ENCODE peak calls at places on chromosomes 12 and 14, in six cellular contexts. J, X, Z, O, B and W are unnamed samples.

GRCh38 chr12:124518051-124518932 is 49.1 kb downstream of the NCOR2 start:
- DNase-seq in J (peak; percentile 99), X (no peak), Z (no peak), O (peak; percentile 75), B (no peak), W (peak; percentile 100)

GRCh38 chr14:21030531-21030930 is 514 bp downstream of the TPPP2 start:
- DNase-seq in J (no peak), X (no peak), Z (no peak), O (no peak), B (no peak), W (no peak)

GRCh38 chr12:9811651-9812050 is 15.6 kb upstream of the KLRF1 start:
- DNase-seq in J (no peak), X (no peak), Z (no peak), O (no peak), B (no peak), W (no peak)

GRCh38 chr12:46177842-46178608 is 90.8 kb downstream of the SLC38A1 start:
- DNase-seq in J (no peak), X (no peak), Z (no peak), O (no peak), B (no peak), W (no peak)

GRCh38 chr14:27184371-27184901 is 586.6 kb upstream of the NOVA1 start:
- DNase-seq in J (no peak), X (no peak), Z (no peak), O (no peak), B (no peak), W (peak; percentile 6)

GRCh38 chr12:60101715-60102114 is 505.9 kb downstream of the SLC16A7 start:
- DNase-seq in J (peak; percentile 52), X (no peak), Z (no peak), O (no peak), B (no peak), W (peak; percentile 11)

GRCh38 chr12:113777751-113778150 is 188.4 kb downstream of the RBM19 start:
- DNase-seq in J (no peak), X (peak; percentile 36), Z (no peak), O (no peak), B (no peak), W (no peak)

GRCh38 chr12:45789025-45789424 is 59.5 kb downstream of the ARID2 start:
- DNase-seq in J (peak; percentile 11), X (no peak), Z (no peak), O (no peak), B (no peak), W (peak; percentile 76)

GRCh38 chr12:10392394-10392930 is 2.6 kb upstream of the KLRK1 start:
- DNase-seq in J (peak; percentile 67), X (no peak), Z (no peak), O (no peak), B (no peak), W (peak; percentile 87)

GRCh38 chr14:22978873-22979671 is 3.3 kb downstream of the AJUBA start:
- DNase-seq in J (no peak), X (no peak), Z (no peak), O (no peak), B (no peak), W (no peak)

GRCh38 chr14:68539311-68539737 is 253.5 kb downstream of the ZFP36L1 start:
- DNase-seq in J (no peak), X (no peak), Z (no peak), O (peak; percentile 82), B (no peak), W (no peak)

GRCh38 chr12:47846294-47846996 is 26.7 kb upstream of the HDAC7 start:
- DNase-seq in J (no peak), X (no peak), Z (peak; percentile 36), O (no peak), B (no peak), W (no peak)

DNA sequence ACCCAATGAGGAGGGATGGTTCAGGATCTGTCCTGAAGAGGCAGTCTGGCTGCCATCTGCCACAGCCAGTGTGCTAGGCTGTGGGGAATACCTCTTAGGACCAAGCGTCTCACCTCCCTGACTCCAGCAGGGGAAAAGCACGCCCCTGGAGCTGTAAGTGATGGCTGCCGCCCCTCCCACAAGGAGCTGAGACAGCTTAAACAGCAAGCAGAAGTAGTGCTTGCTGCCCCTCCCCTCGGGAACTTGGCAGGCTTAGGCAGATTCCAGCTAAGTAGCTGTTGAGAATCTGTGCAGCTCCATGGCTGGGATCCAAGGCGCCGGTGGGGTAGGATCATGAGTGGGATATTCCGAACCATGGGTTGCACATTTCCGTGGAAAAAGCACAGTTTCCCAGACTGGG is 360.4 kb upstream of the MDGA2 start:
- DNase-seq in J (no peak), X (no peak), Z (peak; percentile 86), O (no peak), B (peak; percentile 46), W (no peak)
- H3K4me2 ChIP-seq in J (no peak overlapping the region), X (no peak overlapping the region), Z (no peak overlapping the region), O (no peak overlapping the region), B (no peak overlapping the region), W (no peak overlapping the region)

DNA sequence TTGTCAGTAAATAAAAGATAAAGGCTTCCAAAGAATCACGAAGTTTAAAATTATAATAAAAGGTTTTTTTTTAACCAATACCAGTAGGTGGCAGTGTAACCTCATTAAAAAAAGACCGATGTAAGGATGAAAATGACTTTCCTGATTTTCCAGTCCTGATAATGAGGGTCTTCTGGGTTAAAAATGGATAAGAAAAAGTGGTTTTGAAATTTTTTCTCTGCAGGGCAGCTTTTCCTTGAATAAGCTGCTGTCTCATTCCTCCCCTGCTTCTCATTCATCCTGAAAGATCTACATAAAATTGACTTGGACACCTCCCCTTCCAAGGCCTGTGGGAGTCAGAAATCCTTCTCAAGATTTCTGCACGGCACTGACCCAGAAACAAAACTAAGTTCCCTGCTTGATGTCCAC is 58.9 kb upstream of the FBXO33 start:
- DNase-seq in J (peak; percentile 52), X (no peak), Z (no peak), O (no peak), B (no peak), W (peak; percentile 55)
- H2BK120ac ChIP-seq in J (peak overlapping the region; percentile 73), X (no peak overlapping the region), Z (no peak overlapping the region), O (no peak overlapping the region), B (no peak overlapping the region), W (no peak overlapping the region)

DNA sequence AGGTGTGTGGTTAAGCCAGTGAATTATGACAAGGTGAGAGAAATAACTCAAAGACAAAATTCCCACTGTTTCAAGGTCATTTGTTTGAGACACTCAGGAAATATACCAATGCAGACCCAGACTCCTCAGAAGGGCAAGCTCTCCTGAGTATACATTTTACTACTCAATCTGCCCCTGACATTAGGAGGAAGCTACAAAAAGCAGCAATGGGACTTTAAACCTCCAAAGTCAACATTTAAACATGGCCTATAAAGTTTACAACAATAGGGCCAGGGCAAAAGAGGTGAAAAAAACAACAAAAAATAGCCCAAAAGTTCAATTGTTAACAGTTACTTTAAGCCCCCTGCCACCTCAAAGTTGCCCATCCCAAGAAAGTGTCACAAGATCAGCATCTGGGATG is 19.5 kb upstream of the PEX5 start:
- DNase-seq in J (no peak), X (no peak), Z (no peak), O (no peak), B (no peak), W (no peak)
- H3K9me3 ChIP-seq in J (peaks cover 25% of the 10 kb centered on the region), X (peaks cover 12% of the 10 kb centered on the region), Z (peaks cover 67% of the 10 kb centered on the region), O (peaks cover 36% of the 10 kb centered on the region), B (peaks cover 76% of the 10 kb centered on the region), W (peaks cover 57% of the 10 kb centered on the region)

GRCh38 chr14:93045211-93045674 is 70.5 kb downstream of the ITPK1 start:
- DNase-seq in J (no peak), X (no peak), Z (peak; percentile 83), O (peak; percentile 60), B (no peak), W (no peak)
- H3K4me2 ChIP-seq in J (no peak overlapping the region), X (no peak overlapping the region), Z (no peak overlapping the region), O (no peak overlapping the region), B (no peak overlapping the region), W (no peak overlapping the region)

GRCh38 chr14:99246536-99247083 is 25.4 kb downstream of the BCL11B start:
- DNase-seq in J (no peak), X (no peak), Z (peak; percentile 72), O (no peak), B (no peak), W (no peak)

GRCh38 chr14:99244299-99244959 is 27.6 kb downstream of the BCL11B start:
- DNase-seq in J (no peak), X (no peak), Z (no peak), O (no peak), B (no peak), W (no peak)

GRCh38 chr14:99247091-99247729 is 24.8 kb downstream of the BCL11B start:
- DNase-seq in J (no peak), X (no peak), Z (no peak), O (no peak), B (no peak), W (no peak)

GRCh38 chr14:99244960-99245340 is 27.0 kb downstream of the BCL11B start:
- DNase-seq in J (no peak), X (no peak), Z (no peak), O (no peak), B (no peak), W (no peak)

DNA sequence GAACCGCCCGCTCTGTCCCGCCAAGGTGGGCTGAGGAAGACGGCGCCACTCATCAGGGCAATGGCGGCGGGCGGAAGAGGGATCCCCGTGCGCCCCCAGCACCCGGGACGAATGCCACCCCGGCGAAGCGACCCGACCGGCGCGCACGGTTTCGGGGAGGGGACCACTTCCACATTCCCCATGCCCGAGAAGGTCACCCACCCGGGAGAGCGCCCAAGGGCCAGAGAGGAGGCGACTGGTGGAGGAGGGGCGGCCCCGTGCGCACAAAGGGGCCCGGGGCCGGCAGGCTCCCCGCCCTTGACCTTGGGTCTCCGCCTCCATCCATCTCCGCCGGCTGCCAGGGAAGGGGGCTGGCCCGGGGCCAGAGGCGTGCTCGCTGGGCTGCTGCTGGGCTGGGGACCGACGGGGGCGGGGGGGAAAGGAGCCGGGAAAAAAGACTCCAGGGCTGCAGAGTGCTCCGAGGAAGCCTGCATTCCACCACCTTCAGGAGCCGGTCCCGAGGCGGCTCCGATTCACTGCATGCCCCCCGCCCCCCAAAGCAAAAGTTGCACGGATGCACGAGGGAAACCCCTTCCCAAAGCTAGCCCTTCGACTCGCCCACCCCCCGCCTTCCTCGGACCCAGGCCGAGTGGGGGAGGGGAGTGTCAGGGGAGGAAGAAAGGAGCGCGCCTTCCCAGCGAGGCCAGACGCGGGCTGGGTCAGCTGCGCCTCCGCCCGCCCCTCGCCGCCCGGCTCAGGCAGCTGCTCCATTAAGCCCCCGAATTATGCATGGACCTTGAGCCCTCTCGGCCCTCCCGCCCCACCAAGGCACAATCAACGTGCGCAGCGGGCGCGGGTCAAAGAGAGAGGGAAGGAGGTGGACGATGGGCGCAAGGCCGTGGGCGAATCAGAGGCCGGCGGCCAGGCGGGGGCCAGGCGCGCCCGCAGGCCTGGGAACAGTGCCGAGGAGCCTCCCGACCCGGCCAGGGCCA is 26.2 kb downstream of the BCL11B start:
- DNase-seq in J (no peak), X (no peak), Z (peak; percentile 89), O (no peak), B (no peak), W (no peak)
- H2BK120ac ChIP-seq in J (no peak overlapping the region), X (peak overlapping the region; percentile 62), Z (peak overlapping the region; percentile 88), O (no peak overlapping the region), B (peak overlapping the region; percentile 0), W (no peak overlapping the region)

GRCh38 chr14:84107835-84108343 is 1422.1 kb upstream of the FLRT2 start:
- DNase-seq in J (no peak), X (no peak), Z (no peak), O (no peak), B (no peak), W (no peak)

GRCh38 chr14:84108746-84109457 is 1421.0 kb upstream of the FLRT2 start:
- DNase-seq in J (no peak), X (no peak), Z (no peak), O (no peak), B (no peak), W (no peak)

DNA sequence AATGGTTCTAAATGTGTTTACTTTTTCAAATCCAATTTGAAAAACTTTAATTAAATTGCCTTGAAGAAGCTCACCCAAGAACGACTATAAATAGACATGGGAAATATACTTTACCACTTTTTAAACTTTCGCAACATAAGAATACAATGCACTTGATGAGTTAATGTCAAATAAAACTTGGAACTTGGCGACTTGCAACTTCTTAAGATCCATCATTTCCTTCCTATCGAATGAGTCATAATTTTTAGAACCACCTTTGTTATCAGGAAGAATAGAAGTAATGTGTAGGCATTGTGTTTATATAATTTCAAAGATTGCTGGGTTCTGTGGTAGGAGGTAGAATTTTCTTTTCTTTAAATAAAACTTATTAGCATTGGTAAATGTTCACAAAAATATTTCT is 1417.4 kb upstream of the FLRT2 start:
- DNase-seq in J (no peak), X (no peak), Z (no peak), O (no peak), B (no peak), W (no peak)
- H3K9me3 ChIP-seq in J (peaks cover 2% of the 10 kb centered on the region), X (no peaks in the 10 kb centered on the region), Z (no peaks in the 10 kb centered on the region), O (no peaks in the 10 kb centered on the region), B (no peaks in the 10 kb centered on the region), W (peaks cover 5% of the 10 kb centered on the region)